ENCODE peak calls at places on chromosomes 13 and 19, in four cellular contexts. S is BJ; H is stimulated activated CD4-positive, alpha-beta T cell treated with anti-CD3 and anti-CD28 coated beads, Interleukin-4, amount 100 ng/mL, for 4 hours; Q is heart left ventricle. E is an unnamed sample.

GRCh38 chr13:95552539-95553270 is at the start of gene CLDN10:
- DNase-seq in S (no peak), Q (no peak), H (no peak), E (peak)

GRCh38 chr13:101996906-101997408 is 404.9 kb downstream of the FGF14 start:
- DNase-seq in S (no peak), Q (no peak), H (no peak), E (no peak)

GRCh38 chr19:3547301-3547731 is 8.3 kb downstream of the TEKTIP1 start:
- DNase-seq in S (no peak), Q (no peak), H (no peak), E (no peak)

GRCh38 chr19:13611596-13611995 is 105.3 kb upstream of the CACNA1A start:
- DNase-seq in S (no peak), H (no peak), Q (no peak), E (no peak)

GRCh38 chr19:7759156-7759555 is 3.9 kb upstream of the CLEC4M start:
- DNase-seq in H (no peak), Q (no peak), S (no peak), E (no peak)

GRCh38 chr19:13301627-13302334 is 151.6 kb downstream of the IER2 start:
- DNase-seq in Q (no peak), H (no peak), S (no peak), E (no peak)

GRCh38 chr13:40115456-40115855 is 460.0 kb downstream of the COG6 start:
- DNase-seq in S (no peak), Q (no peak), H (no peak), E (no peak)

GRCh38 chr13:32060319-32060924 is 28.8 kb downstream of the FRY start:
- DNase-seq in H (no peak), Q (peak), S (no peak), E (no peak)

GRCh38 chr13:113746143-113746525 is 12.9 kb upstream of the TMEM255B start:
- DNase-seq in S (no peak), Q (no peak), H (no peak), E (no peak)

GRCh38 chr13:104832265-104832664 is 1703.2 kb downstream of the EFNB2 start:
- DNase-seq in Q (no peak), H (no peak), S (no peak), E (no peak)

GRCh38 chr13:64767054-64767453 is 2463.1 kb downstream of the PCDH9 start:
- DNase-seq in Q (no peak), H (no peak), S (no peak), E (no peak)

GRCh38 chr19:44315883-44316282 is 11.1 kb upstream of the ZNF235 start:
- DNase-seq in S (no peak), Q (no peak), H (no peak), E (no peak)

GRCh38 chr19:56639217-56639616 is 3.7 kb upstream of the SMIM17 start:
- DNase-seq in S (no peak), H (no peak), Q (no peak), E (no peak)

GRCh38 chr19:30225615-30226463 is 146.3 kb upstream of the ZNF536 start:
- DNase-seq in S (no peak), H (no peak), Q (no peak), E (no peak)

GRCh38 chr19:33434886-33435705 is 61.6 kb downstream of the CEBPG start:
- DNase-seq in S (no peak), H (no peak), Q (no peak), E (no peak)

E was measured in GM13976.